ENCODE peak calls at places on chromosome 17, in nine cellular contexts. B, C, N, J, X, T, O, E and K are unnamed samples.

GRCh38 chr17:59840908-59841666 is 51.7 kb downstream of the TUBD1 start:
- DNase-seq in B (no peak), C (no peak), N (no peak), J (no peak), X (no peak), T (no peak), O (no peak), E (no peak), K (no peak)

GRCh38 chr17:75588546-75589016 is 981 bp downstream of the MYO15B start:
- DNase-seq in B (peak), C (peak), N (no peak), J (no peak), X (no peak), T (peak), O (no peak), E (peak), K (no peak)

GRCh38 chr17:12457493-12457892 is 208.2 kb upstream of the MYOCD start:
- DNase-seq in B (no peak), C (no peak), N (no peak), J (no peak), X (no peak), T (no peak), O (no peak), E (no peak), K (no peak)

GRCh38 chr17:19644493-19645210 is 3.9 kb upstream of the ALDH3A2 start:
- DNase-seq in B (no peak), C (no peak), N (no peak), J (no peak), X (no peak), T (no peak), O (no peak), E (no peak), K (no peak)

GRCh38 chr17:3017936-3018335 is 45.5 kb downstream of the OR1D5 start:
- DNase-seq in B (no peak), C (peak), N (no peak), J (no peak), X (no peak), T (no peak), O (no peak), E (no peak), K (no peak)

GRCh38 chr17:7922499-7923289 is 6.6 kb upstream of the RNF227 start:
- DNase-seq in B (peak), C (peak), N (peak), J (no peak), X (no peak), T (peak), O (peak), E (no peak), K (no peak)

GRCh38 chr17:17538417-17539391 is 42.5 kb upstream of the RASD1 start:
- DNase-seq in B (no peak), C (no peak), N (no peak), J (no peak), X (no peak), T (no peak), O (no peak), E (peak), K (peak)

GRCh38 chr17:41666336-41666680 is 22.4 kb upstream of the EIF1 start:
- DNase-seq in B (peak), C (peak), N (no peak), J (no peak), X (no peak), T (peak), O (no peak), E (peak), K (no peak)

GRCh38 chr17:49566668-49567071 is 9.0 kb upstream of the NXPH3 start:
- DNase-seq in B (no peak), C (peak), N (no peak), J (no peak), X (no peak), T (no peak), O (no peak), E (no peak), K (no peak)

GRCh38 chr17:19755821-19756510 is 7.9 kb upstream of the ALDH3A1 start:
- DNase-seq in B (no peak), C (no peak), N (no peak), J (no peak), X (no peak), T (no peak), O (no peak), E (no peak), K (no peak)

GRCh38 chr17:4135489-4135888 is 7.3 kb downstream of the ZZEF1 start:
- DNase-seq in B (no peak), C (no peak), N (no peak), J (no peak), X (no peak), T (no peak), O (no peak), E (no peak), K (no peak)

GRCh38 chr17:29616300-29617048 is 6.2 kb downstream of the CORO6 start:
- DNase-seq in B (no peak), C (no peak), N (no peak), J (no peak), X (no peak), T (no peak), O (peak), E (no peak), K (no peak)

GRCh38 chr17:34847939-34848338 is 113.3 kb downstream of the CCT6B start:
- DNase-seq in B (no peak), C (no peak), N (no peak), J (no peak), X (no peak), T (no peak), O (no peak), E (no peak), K (no peak)

GRCh38 chr17:76872221-76872873 is 4.1 kb downstream of the MGAT5B start:
- DNase-seq in B (no peak), C (no peak), N (peak), J (peak), X (peak), T (no peak), O (no peak), E (no peak), K (peak)

GRCh38 chr17:21193031-21193430 is 20.9 kb downstream of the TMEM11 start:
- DNase-seq in B (no peak), C (no peak), N (no peak), J (no peak), X (no peak), T (no peak), O (no peak), E (peak), K (no peak)

GRCh38 chr17:57487552-57487951 is 231.2 kb downstream of the MSI2 start:
- DNase-seq in B (no peak), C (no peak), N (no peak), J (no peak), X (no peak), T (no peak), O (no peak), E (no peak), K (no peak)